ENCODE peak calls at places on chromosomes 11 and 22, in ten cellular contexts. One of them, this sample, is unnamed.

GRCh38 chr11:62850911-62851806 is 11.8 kb upstream of the WDR74 start:
- DNase-seq in PC-9: peak; percentile 71
- DNase-seq in NCI-H1092 treated with DMSO at 0.1 percent for 48 hours: no peak
- DNase-seq in activated T-cell treated with anti-CD3 and anti-CD28 coated beads, Interleukin-2, amount 50 U/mL, for 24 hours: peak; percentile 71
- DNase-seq in dorsolateral prefrontal cortex: no peak
- DNase-seq in T-cell: no peak
- DNase-seq in stimulated activated naive B cell treated with anti-CD40 and anti-IgM and Interleukin-4, amounts not matched to agents 10 μg/mL and 1 μg/mL and 100 μg/mL, for 72 hours: no peak
- DNase-seq in mucosa of gallbladder: no peak
- DNase-seq in HCT116: peak; percentile 47
- DNase-seq in NCI-H460: no peak
- DNase-seq in this sample: peak; percentile 57

GRCh38 chr11:71247551-71248250 is 4.7 kb downstream of the SHANK2 start:
- DNase-seq in HCT116: no peak
- DNase-seq in dorsolateral prefrontal cortex: peak; percentile 30
- DNase-seq in stimulated activated naive B cell treated with anti-CD40 and anti-IgM and Interleukin-4, amounts not matched to agents 10 μg/mL and 1 μg/mL and 100 μg/mL, for 72 hours: no peak
- DNase-seq in NCI-H460: no peak
- DNase-seq in PC-9: no peak
- DNase-seq in activated T-cell treated with anti-CD3 and anti-CD28 coated beads, Interleukin-2, amount 50 U/mL, for 24 hours: no peak
- DNase-seq in mucosa of gallbladder: no peak
- DNase-seq in NCI-H1092 treated with DMSO at 0.1 percent for 48 hours: peak; percentile 39
- DNase-seq in T-cell: no peak
- DNase-seq in this sample: no peak

GRCh38 chr22:30205281-30206115 is 41.1 kb downstream of the LIF start:
- DNase-seq in HCT116: no peak
- DNase-seq in NCI-H460: peak; percentile 97
- DNase-seq in activated T-cell treated with anti-CD3 and anti-CD28 coated beads, Interleukin-2, amount 50 U/mL, for 24 hours: peak; percentile 19
- DNase-seq in stimulated activated naive B cell treated with anti-CD40 and anti-IgM and Interleukin-4, amounts not matched to agents 10 μg/mL and 1 μg/mL and 100 μg/mL, for 72 hours: no peak
- DNase-seq in mucosa of gallbladder: no peak
- DNase-seq in NCI-H1092 treated with DMSO at 0.1 percent for 48 hours: peak; percentile 12
- DNase-seq in dorsolateral prefrontal cortex: no peak
- DNase-seq in PC-9: peak; percentile 91
- DNase-seq in T-cell: no peak
- DNase-seq in this sample: no peak

GRCh38 chr11:20596629-20597129 is 2.7 kb upstream of the SLC6A5 start:
- DNase-seq in PC-9: no peak
- DNase-seq in T-cell: no peak
- DNase-seq in stimulated activated naive B cell treated with anti-CD40 and anti-IgM and Interleukin-4, amounts not matched to agents 10 μg/mL and 1 μg/mL and 100 μg/mL, for 72 hours: no peak
- DNase-seq in HCT116: no peak
- DNase-seq in mucosa of gallbladder: no peak
- DNase-seq in NCI-H460: no peak
- DNase-seq in NCI-H1092 treated with DMSO at 0.1 percent for 48 hours: no peak
- DNase-seq in activated T-cell treated with anti-CD3 and anti-CD28 coated beads, Interleukin-2, amount 50 U/mL, for 24 hours: no peak
- DNase-seq in dorsolateral prefrontal cortex: no peak
- DNase-seq in this sample: no peak

GRCh38 chr11:43366597-43367121 is 7.9 kb downstream of the TTC17 start:
- DNase-seq in stimulated activated naive B cell treated with anti-CD40 and anti-IgM and Interleukin-4, amounts not matched to agents 10 μg/mL and 1 μg/mL and 100 μg/mL, for 72 hours: no peak
- DNase-seq in activated T-cell treated with anti-CD3 and anti-CD28 coated beads, Interleukin-2, amount 50 U/mL, for 24 hours: no peak
- DNase-seq in NCI-H1092 treated with DMSO at 0.1 percent for 48 hours: no peak
- DNase-seq in T-cell: no peak
- DNase-seq in HCT116: no peak
- DNase-seq in dorsolateral prefrontal cortex: no peak
- DNase-seq in NCI-H460: no peak
- DNase-seq in mucosa of gallbladder: no peak
- DNase-seq in PC-9: no peak
- DNase-seq in this sample: no peak

GRCh38 chr22:41557401-41558240 is 3.2 kb upstream of the CSDC2 start:
- DNase-seq in mucosa of gallbladder: peak; percentile 74
- DNase-seq in PC-9: no peak
- DNase-seq in stimulated activated naive B cell treated with anti-CD40 and anti-IgM and Interleukin-4, amounts not matched to agents 10 μg/mL and 1 μg/mL and 100 μg/mL, for 72 hours: no peak
- DNase-seq in NCI-H460: no peak
- DNase-seq in dorsolateral prefrontal cortex: peak; percentile 57
- DNase-seq in activated T-cell treated with anti-CD3 and anti-CD28 coated beads, Interleukin-2, amount 50 U/mL, for 24 hours: no peak
- DNase-seq in NCI-H1092 treated with DMSO at 0.1 percent for 48 hours: peak; percentile 87
- DNase-seq in HCT116: no peak
- DNase-seq in T-cell: no peak
- DNase-seq in this sample: no peak

GRCh38 chr11:45670386-45671135 is 5.1 kb upstream of the CHST1 start:
- DNase-seq in dorsolateral prefrontal cortex: no peak
- DNase-seq in NCI-H1092 treated with DMSO at 0.1 percent for 48 hours: no peak
- DNase-seq in NCI-H460: no peak
- DNase-seq in T-cell: no peak
- DNase-seq in PC-9: no peak
- DNase-seq in stimulated activated naive B cell treated with anti-CD40 and anti-IgM and Interleukin-4, amounts not matched to agents 10 μg/mL and 1 μg/mL and 100 μg/mL, for 72 hours: no peak
- DNase-seq in activated T-cell treated with anti-CD3 and anti-CD28 coated beads, Interleukin-2, amount 50 U/mL, for 24 hours: no peak
- DNase-seq in HCT116: no peak
- DNase-seq in mucosa of gallbladder: no peak
- DNase-seq in this sample: no peak

GRCh38 chr11:17687946-17688670 is 31.3 kb upstream of the MYOD1 start:
- DNase-seq in mucosa of gallbladder: no peak
- DNase-seq in T-cell: no peak
- DNase-seq in NCI-H460: no peak
- DNase-seq in activated T-cell treated with anti-CD3 and anti-CD28 coated beads, Interleukin-2, amount 50 U/mL, for 24 hours: no peak
- DNase-seq in PC-9: no peak
- DNase-seq in HCT116: no peak
- DNase-seq in NCI-H1092 treated with DMSO at 0.1 percent for 48 hours: no peak
- DNase-seq in stimulated activated naive B cell treated with anti-CD40 and anti-IgM and Interleukin-4, amounts not matched to agents 10 μg/mL and 1 μg/mL and 100 μg/mL, for 72 hours: no peak
- DNase-seq in dorsolateral prefrontal cortex: no peak
- DNase-seq in this sample: no peak

GRCh38 chr11:68780829-68781228 is 29.5 kb upstream of the TESMIN start:
- DNase-seq in NCI-H460: no peak
- DNase-seq in activated T-cell treated with anti-CD3 and anti-CD28 coated beads, Interleukin-2, amount 50 U/mL, for 24 hours: no peak
- DNase-seq in NCI-H1092 treated with DMSO at 0.1 percent for 48 hours: no peak
- DNase-seq in T-cell: no peak
- DNase-seq in mucosa of gallbladder: peak; percentile 57
- DNase-seq in PC-9: no peak
- DNase-seq in HCT116: peak; percentile 4
- DNase-seq in stimulated activated naive B cell treated with anti-CD40 and anti-IgM and Interleukin-4, amounts not matched to agents 10 μg/mL and 1 μg/mL and 100 μg/mL, for 72 hours: no peak
- DNase-seq in dorsolateral prefrontal cortex: no peak
- DNase-seq in this sample: no peak

GRCh38 chr11:68002943-68003845 is 703 bp downstream of the UNC93B1 start:
- DNase-seq in NCI-H460: no peak
- DNase-seq in HCT116: no peak
- DNase-seq in NCI-H1092 treated with DMSO at 0.1 percent for 48 hours: no peak
- DNase-seq in dorsolateral prefrontal cortex: no peak
- DNase-seq in PC-9: no peak
- DNase-seq in activated T-cell treated with anti-CD3 and anti-CD28 coated beads, Interleukin-2, amount 50 U/mL, for 24 hours: peak; percentile 43
- DNase-seq in mucosa of gallbladder: peak; percentile 53
- DNase-seq in stimulated activated naive B cell treated with anti-CD40 and anti-IgM and Interleukin-4, amounts not matched to agents 10 μg/mL and 1 μg/mL and 100 μg/mL, for 72 hours: peak; percentile 60
- DNase-seq in T-cell: peak; percentile 53
- DNase-seq in this sample: peak; percentile 45

GRCh38 chr11:132904566-132904965 is 627.7 kb downstream of the OPCML start:
- DNase-seq in NCI-H1092 treated with DMSO at 0.1 percent for 48 hours: peak; percentile 66
- DNase-seq in HCT116: no peak
- DNase-seq in dorsolateral prefrontal cortex: no peak
- DNase-seq in stimulated activated naive B cell treated with anti-CD40 and anti-IgM and Interleukin-4, amounts not matched to agents 10 μg/mL and 1 μg/mL and 100 μg/mL, for 72 hours: no peak
- DNase-seq in T-cell: no peak
- DNase-seq in mucosa of gallbladder: no peak
- DNase-seq in NCI-H460: no peak
- DNase-seq in PC-9: no peak
- DNase-seq in activated T-cell treated with anti-CD3 and anti-CD28 coated beads, Interleukin-2, amount 50 U/mL, for 24 hours: no peak
- DNase-seq in this sample: no peak

GRCh38 chr11:69131644-69132300 is 24.0 kb upstream of the SMIM38 start:
- DNase-seq in mucosa of gallbladder: peak; percentile 86
- DNase-seq in activated T-cell treated with anti-CD3 and anti-CD28 coated beads, Interleukin-2, amount 50 U/mL, for 24 hours: no peak
- DNase-seq in NCI-H460: peak; percentile 66
- DNase-seq in NCI-H1092 treated with DMSO at 0.1 percent for 48 hours: peak; percentile 46
- DNase-seq in HCT116: peak; percentile 66
- DNase-seq in dorsolateral prefrontal cortex: peak; percentile 67
- DNase-seq in T-cell: no peak
- DNase-seq in stimulated activated naive B cell treated with anti-CD40 and anti-IgM and Interleukin-4, amounts not matched to agents 10 μg/mL and 1 μg/mL and 100 μg/mL, for 72 hours: no peak
- DNase-seq in PC-9: peak; percentile 84
- DNase-seq in this sample: peak; percentile 84